ENCODE peak calls at places on chromosome 13, in ten cellular contexts. P, H, E, A, T, U, K, N, B and Q are unnamed samples.

GRCh38 chr13:20882206-20882605 is 20.3 kb downstream of the XPO4 start:
- DNase-seq in P (no peak), H (no peak), E (no peak), A (no peak), T (peak), U (no peak), K (peak), N (no peak), B (no peak), Q (peak)

GRCh38 chr13:28499579-28499978 is 4.7 kb upstream of the FLT1 start:
- DNase-seq in P (no peak), H (peak), E (no peak), A (peak), T (peak), U (no peak), K (no peak), N (no peak), B (no peak), Q (peak)

GRCh38 chr13:21018220-21018619 is 43.2 kb downstream of the LATS2 start:
- DNase-seq in P (no peak), H (no peak), E (no peak), A (no peak), T (no peak), U (no peak), K (no peak), N (no peak), B (no peak), Q (peak)

GRCh38 chr13:20525144-20525600 is 485 bp downstream of the CRYL1 start:
- DNase-seq in P (no peak), H (no peak), E (no peak), A (no peak), T (no peak), U (peak), K (no peak), N (no peak), B (peak), Q (peak)

GRCh38 chr13:51444922-51445321 is 7.9 kb downstream of the INTS6 start:
- DNase-seq in P (no peak), H (no peak), E (no peak), A (peak), T (peak), U (no peak), K (peak), N (no peak), B (no peak), Q (peak)

GRCh38 chr13:78201411-78201810 is 282.8 kb upstream of the EDNRB start:
- DNase-seq in P (no peak), H (no peak), E (no peak), A (no peak), T (no peak), U (no peak), K (no peak), N (no peak), B (no peak), Q (no peak)

GRCh38 chr13:113976711-113977684 is 3.1 kb upstream of the C13orf46 start:
- DNase-seq in P (no peak), H (peak), E (no peak), A (peak), T (peak), U (no peak), K (peak), N (no peak), B (no peak), Q (peak)

GRCh38 chr13:114053026-114053425 is 79.2 kb upstream of the C13orf46 start:
- DNase-seq in P (no peak), H (no peak), E (no peak), A (peak), T (peak), U (no peak), K (peak), N (no peak), B (no peak), Q (peak)

GRCh38 chr13:50892162-50892944 is 17.2 kb upstream of the RNASEH2B start:
- DNase-seq in P (no peak), H (no peak), E (no peak), A (no peak), T (no peak), U (no peak), K (no peak), N (no peak), B (no peak), Q (no peak)

GRCh38 chr13:49938274-49938673 is 2.1 kb upstream of the SPRYD7 start:
- DNase-seq in P (no peak), H (no peak), E (no peak), A (no peak), T (no peak), U (no peak), K (no peak), N (no peak), B (no peak), Q (no peak)

GRCh38 chr13:20350380-20350763 is 118.3 kb upstream of the GJB6 start:
- DNase-seq in P (no peak), H (no peak), E (no peak), A (no peak), T (no peak), U (no peak), K (no peak), N (no peak), B (no peak), Q (no peak)

GRCh38 chr13:95553614-95554385 is 1.3 kb downstream of the CLDN10 start:
- DNase-seq in P (no peak), H (no peak), E (no peak), A (peak), T (no peak), U (no peak), K (no peak), N (no peak), B (no peak), Q (no peak)

GRCh38 chr13:94217370-94217769 is 262.1 kb downstream of the DCT start:
- DNase-seq in P (no peak), H (no peak), E (no peak), A (peak), T (peak), U (no peak), K (peak), N (no peak), B (no peak), Q (peak)

GRCh38 chr13:39603424-39603947 is 493 bp upstream of the LHFPL6 start:
- DNase-seq in P (no peak), H (no peak), E (no peak), A (peak), T (peak), U (no peak), K (peak), N (no peak), B (no peak), Q (peak)

GRCh38 chr13:76828316-76828741 is 57.9 kb downstream of the KCTD12 start:
- DNase-seq in P (no peak), H (no peak), E (no peak), A (peak), T (peak), U (no peak), K (peak), N (no peak), B (no peak), Q (peak)

GRCh38 chr13:29925457-29925856 is 75.0 kb upstream of the UBL3 start:
- DNase-seq in P (peak), H (peak), E (no peak), A (peak), T (peak), U (no peak), K (peak), N (no peak), B (no peak), Q (peak)

GRCh38 chr13:20993661-20994440 is 67.5 kb downstream of the LATS2 start:
- DNase-seq in P (no peak), H (peak), E (no peak), A (peak), T (peak), U (no peak), K (peak), N (no peak), B (no peak), Q (peak)

GRCh38 chr13:29909975-29910674 is 59.7 kb upstream of the UBL3 start:
- DNase-seq in P (no peak), H (peak), E (no peak), A (peak), T (peak), U (no peak), K (peak), N (no peak), B (no peak), Q (peak)

GRCh38 chr13:21576424-21576823 is 27.5 kb downstream of the MICU2 start:
- DNase-seq in P (no peak), H (no peak), E (no peak), A (no peak), T (peak), U (no peak), K (peak), N (no peak), B (no peak), Q (peak)